ENCODE peak calls at places on chromosomes 6 and 20, in nine cellular contexts. O, M, C, V, S, B, R, X and D are unnamed samples.

GRCh38 chr6:6790891-6791290 is 202.4 kb downstream of the LY86 start:
- DNase-seq in S (no peak), R (peak), M (no peak), X (no peak), C (no peak), O (no peak), B (no peak), V (no peak), D (no peak)

GRCh38 chr6:90892271-90892670 is 305.4 kb upstream of the MAP3K7 start:
- DNase-seq in O (no peak), R (no peak), S (no peak), M (no peak), B (no peak), X (no peak), V (no peak), C (no peak), D (no peak)

GRCh38 chr6:16240618-16241320 is 2.4 kb downstream of the GMPR start:
- DNase-seq in O (no peak), C (peak), V (no peak), S (no peak), B (no peak), X (no peak), R (no peak), M (no peak), D (no peak)

GRCh38 chr6:110095101-110095500 is 84.4 kb downstream of the WASF1 start:
- DNase-seq in S (no peak), V (no peak), X (no peak), O (no peak), R (peak), C (no peak), M (no peak), B (no peak), D (no peak)

GRCh38 chr6:131995924-131996323 is 44.8 kb upstream of the CCN2 start:
- DNase-seq in O (no peak), C (no peak), B (no peak), R (peak), M (no peak), X (no peak), V (peak), S (no peak), D (no peak)

GRCh38 chr20:49750611-49751396 is 37.1 kb upstream of the B4GALT5 start:
- DNase-seq in C (no peak), B (peak), M (peak), X (no peak), R (no peak), V (no peak), O (no peak), S (no peak), D (no peak)

GRCh38 chr6:48844696-48845095 is 618.4 kb downstream of the MMUT start:
- DNase-seq in B (no peak), C (no peak), X (no peak), V (no peak), S (no peak), R (no peak), O (no peak), M (no peak), D (no peak)

GRCh38 chr20:62832212-62832922 is 15.5 kb downstream of the COL9A3 start:
- DNase-seq in X (peak), M (peak), V (no peak), R (no peak), C (no peak), S (no peak), B (peak), O (peak), D (peak)

GRCh38 chr20:40961176-40961575 is 67.4 kb upstream of the TOP1 start:
- DNase-seq in S (no peak), C (no peak), R (no peak), X (no peak), M (no peak), V (no peak), O (no peak), B (no peak), D (no peak)

GRCh38 chr6:79597155-79597554 is 34.0 kb upstream of the SH3BGRL2 start:
- DNase-seq in M (no peak), S (no peak), O (no peak), V (no peak), R (no peak), B (no peak), X (no peak), C (no peak), D (no peak)

GRCh38 chr6:139778688-139779087 is 404.2 kb upstream of the CITED2 start:
- DNase-seq in S (no peak), R (peak), C (peak), M (no peak), V (no peak), O (no peak), B (no peak), X (no peak), D (no peak)

GRCh38 chr6:44679906-44680698 is 292.6 kb downstream of the CDC5L start:
- DNase-seq in B (no peak), M (no peak), O (no peak), R (no peak), S (no peak), X (no peak), V (no peak), C (no peak), D (no peak)

GRCh38 chr20:36182604-36183154 is 28.1 kb downstream of the EPB41L1 start:
- DNase-seq in R (no peak), B (no peak), X (no peak), C (no peak), O (peak), V (no peak), M (no peak), S (no peak), D (no peak)

GRCh38 chr6:28953039-28953872 is 29.5 kb upstream of the TRIM27 start:
- DNase-seq in X (peak), R (peak), C (peak), O (no peak), B (peak), V (no peak), M (peak), S (peak), D (no peak)

GRCh38 chr20:53844259-53844658 is 226.1 kb downstream of the BCAS1 start:
- DNase-seq in M (no peak), C (no peak), V (no peak), B (no peak), R (no peak), O (no peak), X (no peak), S (no peak), D (no peak)

GRCh38 chr6:80280258-80281010 is 174.0 kb downstream of the BCKDHB start:
- DNase-seq in S (no peak), M (no peak), B (no peak), C (no peak), V (peak), O (no peak), R (no peak), X (no peak), D (no peak)

GRCh38 chr20:61184194-61184593 is 67.9 kb upstream of the CDH4 start:
- DNase-seq in X (no peak), M (no peak), S (no peak), C (no peak), R (no peak), B (no peak), V (no peak), O (no peak), D (no peak)

GRCh38 chr20:17533396-17533795 is 2.2 kb upstream of the BFSP1 start:
- DNase-seq in R (peak), M (no peak), B (no peak), S (no peak), V (peak), C (peak), O (no peak), X (no peak), D (peak)

GRCh38 chr6:157019115-157019628 is 242.0 kb downstream of the ARID1B start:
- DNase-seq in X (no peak), S (no peak), O (no peak), B (no peak), V (no peak), M (peak), R (no peak), C (peak), D (no peak)

GRCh38 chr20:63856111-63856511 is 5.2 kb upstream of the ABHD16B start:
- DNase-seq in X (no peak), S (no peak), R (no peak), V (no peak), M (no peak), B (no peak), C (no peak), O (no peak), D (no peak)

GRCh38 chr20:62066983-62067433 is 1.3 kb upstream of the TAF4 start:
- DNase-seq in R (peak), X (no peak), V (no peak), C (peak), S (no peak), O (no peak), B (no peak), M (peak), D (no peak)

GRCh38 chr6:165811512-165811911 is 148.5 kb upstream of the PDE10A start:
- DNase-seq in C (no peak), M (no peak), B (no peak), S (no peak), R (no peak), X (no peak), V (no peak), O (no peak), D (no peak)

GRCh38 chr20:51341581-51341980 is 200.9 kb downstream of the NFATC2 start:
- DNase-seq in B (no peak), R (peak), M (no peak), C (no peak), V (no peak), S (no peak), X (no peak), O (peak), D (no peak)

GRCh38 chr6:7505196-7505699 is 36.2 kb upstream of the DSP start:
- DNase-seq in C (peak), X (peak), S (no peak), B (no peak), R (peak), V (peak), M (no peak), O (peak), D (no peak)

GRCh38 chr6:81890846-81891245 is 138.4 kb upstream of the TENT5A start:
- DNase-seq in X (no peak), S (no peak), R (no peak), B (no peak), M (no peak), O (no peak), C (no peak), V (peak), D (no peak)

GRCh38 chr20:1950836-1951235 is 43.0 kb downstream of the PDYN start:
- DNase-seq in O (no peak), R (no peak), V (no peak), M (no peak), S (no peak), C (peak), B (no peak), X (no peak), D (no peak)

GRCh38 chr20:14062786-14063185 is 67.5 kb downstream of the MACROD2 start:
- DNase-seq in C (no peak), O (no peak), S (no peak), B (no peak), X (no peak), R (no peak), M (no peak), V (peak), D (no peak)